ENCODE peak calls at places on chromosomes 3 and 15, in ten cellular contexts. N is NB4, S is Calu3, U is A549, M is adrenal gland, J is HFFc6, T is upper lobe of left lung, H is BJ, G is keratinocyte, Z is nephron progenitor cell. B is an unnamed sample.

GRCh38 chr3:108178676-108179075 is 43.5 kb downstream of the IFT57 start:
- DNase-seq in S (no peak), U (no peak), J (peak; percentile 22), G (no peak), N (no peak), M (no peak), T (no peak), Z (no peak), H (no peak), B (no peak)

GRCh38 chr3:197711973-197712707 is 24.6 kb downstream of the RUBCN start:
- DNase-seq in J (peak; percentile 95), U (peak; percentile 94), H (peak; percentile 90), Z (peak; percentile 23), N (peak; percentile 89), M (peak; percentile 98), T (no peak), G (peak; percentile 81), S (peak; percentile 81), B (peak; percentile 12)

GRCh38 chr15:50758712-50759205 is 6.7 kb downstream of the SPPL2A start:
- DNase-seq in J (no peak), S (no peak), G (no peak), Z (no peak), U (no peak), T (no peak), H (no peak), N (no peak), M (no peak), B (no peak)

GRCh38 chr3:97235179-97235578 is 420.8 kb downstream of the EPHA6 start:
- DNase-seq in Z (no peak), M (no peak), U (no peak), T (no peak), G (no peak), N (no peak), J (no peak), S (no peak), H (no peak), B (no peak)

GRCh38 chr3:123719785-123720531 is 135.1 kb upstream of the HACD2 start:
- DNase-seq in T (peak; percentile 82), G (no peak), S (no peak), M (no peak), H (no peak), N (no peak), Z (no peak), U (no peak), J (no peak), B (no peak)

GRCh38 chr3:140386357-140387100 is 291.3 kb upstream of the TRIM42 start:
- DNase-seq in Z (peak; percentile 38), N (no peak), T (no peak), G (no peak), J (no peak), H (no peak), U (no peak), S (no peak), M (peak; percentile 91), B (no peak)

GRCh38 chr15:88605507-88606436 is 15.4 kb upstream of the AEN start:
- DNase-seq in Z (peak; percentile 92), S (peak; percentile 58), M (no peak), U (no peak), J (no peak), H (no peak), N (peak; percentile 37), G (no peak), T (peak; percentile 86), B (peak; percentile 61)

GRCh38 chr3:189637755-189638154 is 6.6 kb downstream of the TP63 start:
- DNase-seq in J (no peak), H (no peak), S (no peak), T (no peak), U (no peak), G (no peak), Z (no peak), N (no peak), M (no peak), B (no peak)

GRCh38 chr15:82530006-82530405 is 10.3 kb downstream of the RPS17 start:
- DNase-seq in S (no peak), J (no peak), T (no peak), N (no peak), Z (no peak), H (no peak), U (no peak), G (no peak), M (no peak), B (no peak)

GRCh38 chr15:82532991-82533481 is 7.2 kb downstream of the RPS17 start:
- DNase-seq in U (no peak), T (peak; percentile 63), J (no peak), Z (no peak), H (no peak), N (peak; percentile 6), G (no peak), M (no peak), S (no peak), B (no peak)

GRCh38 chr15:82531496-82532382 is 8.5 kb downstream of the RPS17 start:
- DNase-seq in T (peak; percentile 42), U (no peak), G (no peak), N (peak; percentile 6), H (no peak), M (no peak), J (no peak), S (no peak), Z (no peak), B (no peak)

GRCh38 chr15:82532383-82532990 is 7.8 kb downstream of the RPS17 start:
- DNase-seq in N (no peak), U (no peak), S (no peak), T (peak; percentile 21), H (no peak), M (no peak), Z (no peak), G (no peak), J (no peak), B (no peak)

DNA sequence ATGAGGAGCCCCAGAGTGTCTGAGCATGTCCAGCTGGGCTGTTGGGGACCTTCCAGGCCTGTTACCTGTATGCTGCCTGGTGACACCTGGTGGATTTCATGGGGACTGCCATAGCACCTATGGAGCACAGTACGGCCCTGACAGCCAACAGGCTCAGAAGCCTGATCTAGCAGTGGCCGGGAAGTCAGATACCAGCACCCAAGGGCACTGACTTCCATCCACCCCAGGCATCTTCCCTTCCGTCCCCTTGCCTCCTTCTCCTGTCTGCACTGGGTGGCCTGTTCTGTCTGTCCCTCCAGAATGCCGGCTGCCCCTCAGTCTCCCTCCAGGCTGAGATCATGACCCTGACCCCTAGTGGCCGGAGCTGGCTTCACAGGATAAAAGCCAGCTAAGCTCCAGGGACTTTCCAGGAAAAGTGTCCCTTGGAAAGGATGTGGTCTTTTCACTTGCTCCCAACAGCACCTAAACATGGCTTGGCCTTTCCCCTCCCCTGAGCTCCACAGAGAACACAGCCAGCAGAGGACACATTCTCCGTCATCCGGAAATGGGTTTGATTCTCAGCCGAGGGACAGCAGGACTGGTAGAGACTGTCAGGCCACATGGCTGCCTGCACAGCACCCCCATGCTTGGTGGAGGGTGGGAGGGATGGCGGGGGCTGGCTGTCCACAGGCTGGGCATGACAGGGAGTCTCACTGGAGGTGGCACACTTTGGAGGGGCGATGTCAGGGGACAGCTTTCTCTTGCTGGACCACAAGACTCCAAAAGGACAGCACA is 9.5 kb downstream of the RPS17 start:
- DNase-seq in N (peak; percentile 58), T (peak; percentile 16), J (peak; percentile 61), S (peak; percentile 87), G (no peak), H (no peak), Z (peak; percentile 83), U (peak; percentile 86), M (peak; percentile 88), B (peak; percentile 81)
- TF ChIP-seq CTCF in N (peak; percentile 84), T (peak; percentile 91), J (peak; percentile 94), S (peak; percentile 95), G (peak; percentile 77), H (peak; percentile 84), Z (peak; percentile 85), U (peak; percentile 98), M (peak; percentile 77), B (peak; percentile 91)

GRCh38 chr3:37255990-37256308 is 81.6 kb upstream of the LRRFIP2 start:
- DNase-seq in Z (no peak), N (no peak), G (no peak), M (no peak), H (no peak), J (no peak), U (no peak), T (no peak), S (no peak), B (no peak)

GRCh38 chr3:37259291-37259690 is 84.9 kb upstream of the LRRFIP2 start:
- DNase-seq in S (no peak), N (no peak), Z (no peak), G (no peak), J (no peak), T (no peak), U (no peak), M (no peak), H (no peak), B (no peak)

GRCh38 chr3:37254316-37254715 is 79.9 kb upstream of the LRRFIP2 start:
- DNase-seq in U (no peak), J (no peak), T (no peak), S (no peak), H (no peak), M (no peak), G (no peak), N (no peak), Z (no peak), B (no peak)

GRCh38 chr3:37257581-37257980 is 83.2 kb upstream of the LRRFIP2 start:
- DNase-seq in T (no peak), N (no peak), Z (no peak), U (no peak), G (no peak), M (no peak), S (no peak), H (no peak), J (no peak), B (no peak)

DNA sequence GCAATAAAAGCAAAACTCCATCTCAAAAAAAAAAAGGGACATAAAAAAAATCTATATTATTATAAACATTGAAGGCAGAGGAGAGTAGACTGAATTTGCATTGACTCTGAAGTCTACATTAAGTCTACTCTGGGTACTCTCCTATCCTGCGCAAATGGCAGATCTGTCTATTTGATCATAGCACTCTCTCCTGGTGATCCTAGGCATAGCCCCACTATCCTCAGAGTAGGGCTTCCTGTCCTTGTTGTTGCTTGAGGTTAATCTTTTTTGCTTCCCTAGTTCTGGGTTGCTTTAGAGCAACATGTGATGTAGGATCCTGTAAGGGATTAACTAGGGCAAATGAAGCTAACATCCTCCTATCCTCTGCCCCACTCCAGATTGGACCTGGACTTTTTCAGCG is 82.1 kb upstream of the LRRFIP2 start:
- DNase-seq in M (no peak), G (no peak), H (no peak), T (no peak), N (peak; percentile 26), U (peak; percentile 50), Z (no peak), S (no peak), J (no peak), B (no peak)
- TF ChIP-seq CTCF in M (no peak), G (no peak), H (peak; percentile 10), T (no peak), N (peak; percentile 35), U (no peak), Z (peak; percentile 10), S (no peak), J (peak; percentile 38), B (no peak)

GRCh38 chr3:64224826-64225606 is at the start of gene PRICKLE2:
- DNase-seq in G (no peak), H (peak; percentile 74), U (peak; percentile 90), J (peak; percentile 96), Z (peak; percentile 61), T (no peak), M (peak; percentile 89), S (peak; percentile 73), N (no peak), B (peak; percentile 38)
- TF ChIP-seq CTCF in G (peak; percentile 17), H (peak; percentile 40), U (peak; percentile 37), J (peak; percentile 56), Z (no peak), T (no peak), M (no peak), S (no peak), N (no peak), B (no peak)

DNA sequence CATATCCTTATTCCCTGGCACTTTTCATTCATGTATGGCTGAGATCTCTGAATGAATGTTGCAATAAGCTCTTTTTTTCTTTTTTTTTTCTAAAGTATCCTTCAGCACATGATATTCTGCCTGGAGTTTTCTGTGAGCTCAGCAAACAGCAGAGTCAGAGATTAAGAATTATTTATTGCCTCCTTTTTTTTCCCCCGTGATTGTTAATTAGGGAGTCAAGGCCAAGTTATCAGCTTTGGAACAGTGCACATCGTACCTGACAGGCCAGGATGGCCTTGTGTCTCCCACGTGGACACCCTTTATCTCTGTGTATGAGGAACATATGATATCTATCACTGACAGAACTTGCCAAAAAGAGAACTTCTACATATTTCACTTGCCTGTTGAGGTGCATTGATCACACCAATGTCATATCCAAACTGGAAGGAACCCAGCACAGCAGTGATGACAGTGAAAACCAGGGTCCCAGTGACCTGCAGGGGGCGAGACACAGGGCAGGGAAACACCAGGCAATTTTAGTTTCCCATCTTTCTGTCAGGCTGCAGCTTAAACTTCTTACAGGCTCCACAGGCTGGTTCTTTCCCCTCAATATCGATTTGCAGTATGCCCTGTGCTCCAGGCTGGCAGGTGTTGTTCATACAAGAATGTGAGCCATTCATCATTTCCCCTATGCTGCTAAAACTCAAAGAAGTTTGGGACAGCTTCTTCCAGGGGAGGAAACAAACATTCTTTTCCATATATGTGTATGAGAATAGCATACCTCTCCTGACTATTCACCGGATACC is 8.2 kb downstream of the SLC2A2 start:
- DNase-seq in H (no peak), Z (peak; percentile 10), M (no peak), J (no peak), T (no peak), U (no peak), S (peak; percentile 58), N (peak; percentile 2), G (no peak), B (peak; percentile 48)
- TF ChIP-seq CTCF in H (peak; percentile 41), Z (peak; percentile 24), M (no peak), J (peak; percentile 69), T (no peak), U (no peak), S (peak; percentile 54), N (peak; percentile 27), G (peak; percentile 37), B (peak; percentile 52)

B was measured in endothelial cell.